ENCODE peak calls at places on chromosomes 6 and 20, in eight cellular contexts. L, Y, J, F, Q, K, P and O are unnamed samples.

GRCh38 chr6:161498881-161499280 is 225.0 kb upstream of the AGPAT4 start:
- DNase-seq in Q (no peak), K (no peak), Y (no peak), L (no peak), F (no peak), J (no peak), P (no peak), O (no peak)

GRCh38 chr20:47204746-47205122 is 151.8 kb downstream of the ZMYND8 start:
- DNase-seq in L (no peak), Q (no peak), F (no peak), Y (no peak), J (no peak), K (no peak), P (no peak), O (no peak)

GRCh38 chr6:4004249-4004648 is 74.7 kb downstream of the FAM217A start:
- DNase-seq in K (no peak), L (no peak), P (no peak), J (peak), Y (no peak), Q (no peak), F (no peak), O (no peak)

GRCh38 chr6:39791850-39792500 is at the start of gene DAAM2:
- DNase-seq in Q (no peak), Y (no peak), P (no peak), K (no peak), J (peak), L (peak), F (no peak), O (peak)

GRCh38 chr6:153160221-153160620 is 29.1 kb upstream of the RGS17 start:
- DNase-seq in K (no peak), P (no peak), F (no peak), L (no peak), Y (no peak), J (no peak), Q (no peak), O (no peak)

GRCh38 chr6:23036401-23036983 is 467.1 kb downstream of the HDGFL1 start:
- DNase-seq in Q (no peak), P (no peak), L (no peak), Y (no peak), K (no peak), J (no peak), F (no peak), O (no peak)

GRCh38 chr20:25553819-25554296 is 31.5 kb downstream of the NINL start:
- DNase-seq in Q (peak), P (no peak), F (no peak), K (no peak), J (no peak), Y (no peak), L (no peak), O (peak)

GRCh38 chr6:25553502-25553901 is 98.5 kb upstream of the SCGN start:
- DNase-seq in F (no peak), P (no peak), Y (no peak), L (no peak), Q (no peak), K (no peak), J (no peak), O (peak)

GRCh38 chr20:62413025-62413580 is 6.0 kb upstream of the CABLES2 start:
- DNase-seq in L (no peak), K (no peak), F (no peak), J (no peak), P (no peak), Y (no peak), Q (no peak), O (no peak)

GRCh38 chr20:1377984-1378742 is 14.7 kb downstream of the FKBP1A start:
- DNase-seq in P (no peak), J (peak), K (no peak), Q (no peak), Y (no peak), L (no peak), F (no peak), O (no peak)

GRCh38 chr6:129732034-129732433 is 22.1 kb upstream of the ARHGAP18 start:
- DNase-seq in L (no peak), Y (no peak), K (no peak), P (no peak), F (no peak), J (peak), Q (no peak), O (no peak)

GRCh38 chr6:25177629-25178028 is 101.5 kb upstream of the CARMIL1 start:
- DNase-seq in Y (no peak), L (no peak), F (no peak), P (no peak), J (no peak), K (no peak), Q (no peak), O (no peak)

GRCh38 chr6:168496139-168496840 is 55.3 kb downstream of the SMOC2 start:
- DNase-seq in J (no peak), P (no peak), Y (no peak), L (no peak), Q (no peak), K (no peak), F (no peak), O (no peak)

GRCh38 chr6:28683945-28684538 is 158.4 kb downstream of the GPX5 start:
- DNase-seq in Q (peak), L (no peak), P (no peak), K (no peak), F (no peak), J (peak), Y (no peak), O (peak)

GRCh38 chr6:169970306-169970988 is 219.0 kb downstream of the ERMARD start:
- DNase-seq in Q (no peak), F (no peak), P (no peak), J (no peak), K (no peak), L (peak), Y (no peak), O (no peak)

GRCh38 chr6:70371454-70372105 is 41.7 kb upstream of the FAM135A start:
- DNase-seq in L (no peak), Y (peak), Q (peak), J (peak), K (no peak), F (peak), P (no peak), O (peak)

GRCh38 chr6:101776919-101777350 is 383.4 kb downstream of the GRIK2 start:
- DNase-seq in F (no peak), P (no peak), L (no peak), J (no peak), Q (no peak), Y (no peak), K (no peak), O (no peak)

GRCh38 chr6:167806061-167806700 is 20.5 kb upstream of the AFDN start:
- DNase-seq in Y (no peak), L (peak), F (no peak), Q (no peak), K (no peak), P (no peak), J (no peak), O (no peak)

GRCh38 chr20:23151008-23151703 is 65.0 kb upstream of the CD93 start:
- DNase-seq in L (peak), Y (no peak), K (no peak), J (no peak), Q (no peak), F (no peak), P (no peak), O (no peak)

GRCh38 chr20:38304845-38305447 is 990 bp downstream of the BPI start:
- DNase-seq in Y (no peak), P (no peak), J (peak), Q (peak), K (no peak), L (no peak), F (peak), O (peak)

GRCh38 chr20:3311623-3312022 is 72.6 kb upstream of the SLC4A11 start:
- DNase-seq in Q (no peak), F (no peak), L (no peak), K (no peak), J (no peak), Y (no peak), P (no peak), O (no peak)

GRCh38 chr6:81608776-81609175 is 143.7 kb downstream of the TENT5A start:
- DNase-seq in F (no peak), J (peak), Y (no peak), K (no peak), Q (no peak), L (no peak), P (no peak), O (no peak)